ENCODE peak calls at places on chromosomes 6 and 20, in six cellular contexts. P is activated T-helper 1 cell treated with anti-CD3 and anti-CD28 coated beads, Interleukin-2, amount 50 U/mL, for 16 hours; G is fibroblast of the conjunctiva; J is neural crest cell; T is cardiac septum; H is thoracic aorta. N is an unnamed sample.

GRCh38 chr6:169785566-169785965 is 34.1 kb downstream of the ERMARD start:
- DNase-seq in T (peak; percentile 67), J (no peak), P (no peak), G (no peak), H (no peak), N (no peak)

GRCh38 chr6:28134015-28134414 is 7.7 kb upstream of the ZKSCAN8 start:
- DNase-seq in T (no peak), P (no peak), H (no peak), J (peak; percentile 13), G (no peak), N (no peak)

GRCh38 chr6:81562169-81562568 is 190.3 kb downstream of the TENT5A start:
- DNase-seq in J (no peak), H (no peak), T (no peak), G (peak; percentile 47), P (no peak), N (no peak)

GRCh38 chr6:56957856-56958255 is 2.9 kb downstream of the BEND6 start:
- DNase-seq in T (no peak), P (no peak), H (no peak), G (no peak), J (no peak), N (no peak)

GRCh38 chr6:141033101-141033500 is 1099.6 kb upstream of the GJE1 start:
- DNase-seq in H (no peak), T (no peak), P (no peak), J (no peak), G (no peak), N (no peak)

GRCh38 chr6:71126506-71126905 is 162.1 kb upstream of the OGFRL1 start:
- DNase-seq in P (no peak), G (no peak), T (no peak), J (no peak), H (no peak), N (no peak)

GRCh38 chr6:34585512-34586045 is 29.4 kb upstream of the SPDEF start:
- DNase-seq in G (no peak), H (no peak), T (no peak), P (no peak), J (no peak), N (no peak)

GRCh38 chr20:22379472-22379871 is 204.9 kb downstream of the FOXA2 start:
- DNase-seq in T (no peak), P (no peak), H (no peak), G (peak; percentile 17), J (no peak), N (no peak)

GRCh38 chr20:45300961-45301360 is 5.7 kb upstream of the RBPJL start:
- DNase-seq in J (peak; percentile 53), G (no peak), P (no peak), H (no peak), T (no peak), N (no peak)

GRCh38 chr6:82686719-82687118 is 323.1 kb downstream of the TPBG start:
- DNase-seq in J (no peak), G (no peak), T (no peak), H (no peak), P (no peak), N (no peak)

GRCh38 chr6:2522521-2522920 is 228.2 kb downstream of the MYLK4 start:
- DNase-seq in H (no peak), P (no peak), J (no peak), G (no peak), T (no peak), N (no peak)

GRCh38 chr6:20686142-20686541 is 151.9 kb downstream of the CDKAL1 start:
- DNase-seq in G (no peak), P (no peak), H (no peak), T (no peak), J (no peak), N (no peak)

GRCh38 chr6:71510057-71510713 is 221.6 kb downstream of the OGFRL1 start:
- DNase-seq in P (no peak), H (no peak), G (peak; percentile 65), J (no peak), T (no peak), N (no peak)

GRCh38 chr6:35948725-35949124 is 27.8 kb upstream of the SRPK1 start:
- DNase-seq in T (no peak), J (peak; percentile 12), H (no peak), G (no peak), P (no peak), N (no peak)

GRCh38 chr6:40378725-40379074 is 208.5 kb downstream of the LRFN2 start:
- DNase-seq in G (no peak), T (no peak), J (no peak), H (no peak), P (no peak), N (no peak)

GRCh38 chr6:106060167-106060566 is 26.0 kb upstream of the PRDM1 start:
- DNase-seq in G (no peak), H (no peak), P (no peak), T (no peak), J (no peak), N (no peak)

GRCh38 chr6:160509610-160510009 is 154.5 kb downstream of the LPA start:
- DNase-seq in J (no peak), H (no peak), G (no peak), T (no peak), P (no peak), N (no peak)

GRCh38 chr6:79146426-79146825 is 68.4 kb upstream of the PHIP start:
- DNase-seq in G (no peak), J (no peak), H (no peak), T (no peak), P (no peak), N (no peak)

GRCh38 chr6:11212625-11213024 is 19.8 kb downstream of the NEDD9 start:
- DNase-seq in J (no peak), T (no peak), P (no peak), H (no peak), G (peak; percentile 71), N (no peak)

GRCh38 chr20:58022711-58023110 is 205.7 kb downstream of the ANKRD60 start:
- DNase-seq in T (peak; percentile 9), P (no peak), H (no peak), G (no peak), J (no peak), N (no peak)

GRCh38 chr6:30480536-30481156 is 8.7 kb upstream of the HLA-E start:
- DNase-seq in P (no peak), G (no peak), H (no peak), J (no peak), T (no peak), N (no peak)

GRCh38 chr6:152745509-152746171 is 5.0 kb upstream of the VIP start:
- DNase-seq in J (no peak), H (no peak), G (no peak), P (no peak), T (no peak), N (no peak)

GRCh38 chr20:35303735-35304431 is 11.7 kb upstream of the FAM83C start:
- DNase-seq in T (peak; percentile 91), J (peak; percentile 82), P (peak; percentile 65), H (peak; percentile 47), G (peak; percentile 90), N (peak; percentile 77)

GRCh38 chr20:51327251-51327841 is 215.2 kb downstream of the NFATC2 start:
- DNase-seq in G (no peak), J (no peak), P (no peak), T (no peak), H (no peak), N (no peak)

GRCh38 chr6:74632196-74632595 is 573.7 kb downstream of the COL12A1 start:
- DNase-seq in J (no peak), T (no peak), P (no peak), H (no peak), G (no peak), N (no peak)

GRCh38 chr20:63295422-63295821 is 2.4 kb downstream of the COL20A1 start:
- DNase-seq in P (no peak), T (no peak), G (no peak), J (no peak), H (no peak), N (no peak)